ENCODE peak calls at places on chromosomes 6 and 20, in six cellular contexts. F is HL-60, I is H1, W is SK-N-SH, O is GM12878, U is K562. Q is an unnamed sample.

GRCh38 chr6:129621252-129621651 is 88.7 kb downstream of the ARHGAP18 start:
- DNase-seq in F (no peak), W (no peak), U (peak), O (no peak), I (no peak), Q (peak)

GRCh38 chr6:81575446-81575845 is 177.0 kb downstream of the TENT5A start:
- DNase-seq in I (no peak), F (no peak), U (no peak), O (no peak), W (no peak), Q (no peak)

GRCh38 chr6:75673885-75674284 is 72.2 kb downstream of the SENP6 start:
- DNase-seq in O (no peak), U (no peak), W (no peak), F (no peak), I (no peak), Q (peak)

GRCh38 chr20:22728146-22728745 is 143.9 kb upstream of the FOXA2 start:
- DNase-seq in O (no peak), I (no peak), F (no peak), U (no peak), W (no peak), Q (no peak)

GRCh38 chr6:41932378-41932777 is 9.2 kb downstream of the CCND3 start:
- DNase-seq in O (no peak), F (no peak), I (no peak), U (no peak), W (no peak), Q (no peak)

GRCh38 chr6:116651916-116652315 is 16.6 kb downstream of the ZUP1 start:
- DNase-seq in W (no peak), U (no peak), F (no peak), I (no peak), O (no peak), Q (no peak)

GRCh38 chr6:121055572-121056163 is 278.6 kb downstream of the TBC1D32 start:
- DNase-seq in W (peak), U (peak), F (no peak), I (peak), O (peak), Q (peak)

GRCh38 chr20:24109008-24109407 is 120.4 kb upstream of the GGTLC1 start:
- DNase-seq in O (no peak), U (peak), F (no peak), W (no peak), I (no peak), Q (no peak)

GRCh38 chr20:32792316-32792715 is 27.4 kb upstream of the MAPRE1 start:
- DNase-seq in I (no peak), U (no peak), F (peak), O (peak), W (no peak), Q (peak)

GRCh38 chr20:23021541-23021940 is 13.6 kb upstream of the SSTR4 start:
- DNase-seq in W (no peak), U (no peak), I (no peak), F (no peak), O (no peak), Q (no peak)

GRCh38 chr20:58150772-58151171 is 77.7 kb downstream of the ANKRD60 start:
- DNase-seq in F (no peak), I (peak), O (no peak), W (no peak), U (no peak), Q (no peak)

GRCh38 chr20:10667560-10668167 is 6.1 kb downstream of the JAG1 start:
- DNase-seq in U (no peak), F (no peak), W (no peak), O (no peak), I (no peak), Q (no peak)

GRCh38 chr6:87482382-87482781 is 9.6 kb downstream of the SLC35A1 start:
- DNase-seq in O (no peak), W (no peak), F (peak), I (no peak), U (no peak), Q (no peak)

GRCh38 chr6:100573169-100573568 is 108.4 kb upstream of the SIM1 start:
- DNase-seq in W (peak), I (no peak), F (no peak), U (peak), O (no peak), Q (peak)

GRCh38 chr20:40056186-40056585 is 632.9 kb downstream of the MAFB start:
- DNase-seq in U (no peak), F (no peak), W (no peak), O (no peak), I (no peak), Q (no peak)

GRCh38 chr6:118804091-118804490 is 89.9 kb upstream of the ASF1A start:
- DNase-seq in F (no peak), W (no peak), I (no peak), O (no peak), U (no peak), Q (no peak)

GRCh38 chr6:11497881-11498280 is 39.7 kb upstream of the TMEM170B start:
- DNase-seq in O (no peak), F (no peak), U (no peak), I (no peak), W (no peak), Q (no peak)

GRCh38 chr6:119463081-119463626 is 113.6 kb upstream of the MAN1A1 start:
- DNase-seq in O (peak), W (no peak), U (no peak), F (no peak), I (no peak), Q (no peak)

GRCh38 chr20:53921443-53921973 is 148.9 kb downstream of the BCAS1 start:
- DNase-seq in W (no peak), F (no peak), U (no peak), O (no peak), I (no peak), Q (no peak)

GRCh38 chr20:15976047-15976731 is 597.1 kb downstream of the KIF16B start:
- DNase-seq in F (no peak), O (no peak), I (peak), W (no peak), U (no peak), Q (no peak)

GRCh38 chr6:92534109-92534508 is 885.2 kb downstream of the EPHA7 start:
- DNase-seq in O (no peak), U (no peak), F (no peak), I (no peak), W (no peak), Q (no peak)

GRCh38 chr20:2619961-2620595 is 32.4 kb upstream of the NOP56 start:
- DNase-seq in I (no peak), O (no peak), U (no peak), W (no peak), F (no peak), Q (peak)

GRCh38 chr20:32337937-32338661 is 20.0 kb upstream of the ASXL1 start:
- DNase-seq in W (no peak), F (no peak), I (no peak), U (no peak), O (no peak), Q (no peak)

GRCh38 chr6:50541941-50542340 is 171.4 kb upstream of the TFAP2D start:
- DNase-seq in U (no peak), W (no peak), O (no peak), I (no peak), F (no peak), Q (no peak)

GRCh38 chr6:3722211-3722621 is 29.3 kb downstream of the PXDC1 start:
- DNase-seq in W (no peak), U (no peak), I (no peak), F (no peak), O (no peak), Q (no peak)

GRCh38 chr6:112251170-112251945 is 3.0 kb downstream of the LAMA4 start:
- DNase-seq in F (no peak), U (no peak), W (no peak), I (no peak), O (no peak), Q (no peak)

GRCh38 chr6:137740967-137741761 is 125.9 kb upstream of the TNFAIP3 start:
- DNase-seq in O (no peak), W (no peak), I (no peak), U (no peak), F (no peak), Q (no peak)

GRCh38 chr6:73704260-73704659 is 8.3 kb downstream of the CD109 start:
- DNase-seq in O (no peak), W (no peak), I (no peak), U (peak), F (no peak), Q (peak)

GRCh38 chr20:21302645-21303060 is 478 bp upstream of the XRN2 start:
- DNase-seq in W (no peak), F (no peak), I (no peak), O (no peak), U (no peak), Q (no peak)

GRCh38 chr6:6811151-6812002 is 222.9 kb downstream of the LY86 start:
- DNase-seq in F (no peak), W (no peak), O (no peak), I (peak), U (no peak), Q (peak)

GRCh38 chr6:16635291-16635809 is 125.9 kb downstream of the ATXN1 start:
- DNase-seq in U (no peak), O (no peak), W (no peak), I (no peak), F (no peak), Q (peak)

GRCh38 chr20:51259455-51259854 is 236.5 kb upstream of the KCNG1 start:
- DNase-seq in W (no peak), I (no peak), O (no peak), F (no peak), U (no peak), Q (no peak)

GRCh38 chr20:10060223-10060622 is 25.4 kb downstream of the ANKEF1 start:
- DNase-seq in W (peak), U (no peak), I (no peak), F (no peak), O (no peak), Q (no peak)

GRCh38 chr6:31035862-31036497 is 25.7 kb downstream of the MUC22 start:
- DNase-seq in O (no peak), I (no peak), U (no peak), F (no peak), W (no peak), Q (no peak)

DNA sequence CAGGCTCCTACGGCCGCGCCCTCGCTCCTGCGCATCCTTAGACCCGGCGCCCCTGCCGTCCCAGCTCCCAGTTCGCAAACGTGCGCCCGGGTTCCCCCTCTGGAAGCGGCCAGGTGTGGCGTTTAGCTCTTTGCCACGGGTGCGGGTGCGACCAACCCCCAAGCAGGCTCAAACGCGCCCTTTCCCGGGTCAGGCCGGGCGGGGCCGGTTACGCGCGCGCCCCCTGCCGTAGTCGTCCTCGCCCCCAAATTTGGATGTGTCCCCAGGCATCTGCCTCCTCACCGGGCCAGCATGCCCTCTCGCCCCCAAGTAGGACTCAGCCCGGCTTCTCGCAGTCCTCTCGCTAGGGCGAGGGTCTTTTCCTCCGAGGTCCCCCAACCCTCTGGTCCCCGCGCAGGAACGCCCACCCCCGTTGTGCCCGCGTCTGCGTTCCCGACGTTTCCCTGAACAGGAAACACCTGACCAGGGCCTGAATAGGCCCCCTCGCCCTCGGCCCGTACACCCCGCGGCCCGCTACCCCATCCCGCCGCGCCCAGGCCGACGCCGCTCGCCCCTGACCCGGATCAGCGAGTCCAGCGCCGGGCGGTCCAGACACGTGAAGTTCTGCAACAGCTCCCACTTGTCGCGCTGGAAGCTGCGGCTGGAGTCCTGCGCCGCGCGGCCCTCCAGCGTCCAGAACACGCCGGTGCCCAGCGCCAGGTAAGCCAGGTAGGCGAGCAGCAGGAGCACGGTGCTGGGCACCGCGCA is 520 bp downstream of the KCNK17 start:
- DNase-seq in O (no peak), F (no peak), I (no peak), W (peak), U (no peak), Q (no peak)
- TF ChIP-seq GABPA in O (no peak), F (no peak), I (no peak), W (no peak), U (no peak), Q (no peak)

DNA sequence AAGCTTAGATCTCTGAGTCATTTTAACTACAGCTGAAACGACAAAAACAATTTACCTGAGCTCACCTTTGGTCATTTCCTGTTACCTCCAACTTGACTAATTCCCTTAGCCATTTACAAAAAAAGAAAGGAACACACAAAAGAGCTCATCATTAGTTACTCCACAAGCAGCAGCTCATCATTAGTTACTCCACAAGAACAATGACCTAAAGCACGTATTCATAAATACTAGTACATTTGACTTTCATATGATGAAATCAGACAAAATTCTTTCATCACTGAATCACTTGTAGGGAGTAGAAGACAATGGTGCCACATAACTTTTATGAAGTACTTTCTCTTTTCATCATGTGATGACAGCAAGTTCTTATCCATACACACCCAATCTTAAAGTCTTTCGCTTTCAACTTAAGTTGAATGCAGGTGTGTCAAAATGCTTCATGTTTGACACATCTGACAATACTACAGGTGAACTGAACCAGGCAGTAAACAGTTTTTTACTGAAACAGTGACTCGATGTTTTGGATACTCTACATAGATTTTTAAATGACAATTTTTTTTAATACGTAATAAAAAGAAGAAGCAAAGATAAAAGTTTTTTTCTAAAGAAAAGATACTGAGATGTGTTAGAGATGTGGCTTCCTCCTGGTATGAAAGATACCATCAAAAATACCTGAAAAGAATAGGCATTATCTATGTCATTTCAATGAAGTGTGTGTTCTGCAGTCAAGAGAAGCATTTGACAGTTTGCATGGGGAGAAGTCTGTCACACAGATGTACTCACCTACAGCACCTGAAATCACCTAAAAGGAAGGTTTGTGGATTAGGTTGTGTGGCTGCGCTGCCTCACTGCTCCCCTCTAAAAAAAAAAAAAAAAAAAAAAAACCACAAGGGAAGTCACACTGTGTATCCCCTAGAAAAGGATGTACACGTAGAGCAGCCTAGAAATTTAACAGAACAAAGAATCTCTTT is 109.1 kb downstream of the PRDM1 start:
- DNase-seq in I (no peak), W (no peak), O (no peak), F (no peak), U (no peak), Q (no peak)
- TF ChIP-seq GABPA in I (no peak), W (no peak), O (no peak), F (no peak), U (no peak), Q (no peak)

GRCh38 chr6:25365159-25365558 is 86.0 kb downstream of the CARMIL1 start:
- DNase-seq in W (no peak), F (no peak), U (no peak), I (no peak), O (no peak), Q (no peak)

GRCh38 chr6:25363429-25363828 is 84.3 kb downstream of the CARMIL1 start:
- DNase-seq in I (no peak), U (no peak), W (no peak), O (no peak), F (no peak), Q (no peak)

GRCh38 chr6:25359191-25359861 is 80.2 kb downstream of the CARMIL1 start:
- DNase-seq in U (no peak), I (no peak), W (no peak), F (no peak), O (no peak), Q (no peak)

GRCh38 chr6:25359891-25360290 is 80.7 kb downstream of the CARMIL1 start:
- DNase-seq in O (no peak), U (no peak), I (no peak), W (no peak), F (no peak), Q (no peak)

DNA sequence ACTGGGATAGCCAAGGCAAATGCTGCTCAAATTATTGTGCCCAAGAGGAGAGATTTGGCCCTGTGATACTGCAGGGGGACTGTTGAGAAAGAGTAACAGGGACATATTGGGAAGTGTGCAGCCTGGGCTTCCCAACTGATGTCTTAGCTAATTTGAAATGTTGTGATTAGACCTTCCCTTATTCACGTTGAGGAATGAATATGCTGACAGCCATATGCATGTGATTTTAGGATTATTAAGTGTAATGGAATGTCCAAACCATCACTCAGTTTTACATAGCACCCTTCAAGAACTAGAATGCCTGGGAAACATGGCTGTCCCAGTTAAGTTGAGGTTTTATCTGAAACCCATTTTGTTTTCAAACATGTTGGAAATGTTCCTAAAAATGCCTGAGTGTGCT is 81.4 kb downstream of the CARMIL1 start:
- DNase-seq in I (no peak), F (no peak), U (no peak), W (no peak), O (no peak), Q (no peak)
- TF ChIP-seq GABPA in I (no peak), F (no peak), U (no peak), W (no peak), O (no peak), Q (no peak)

GRCh38 chr6:68167604-68168003 is 467.5 kb upstream of the ADGRB3 start:
- DNase-seq in W (no peak), F (no peak), O (no peak), I (no peak), U (no peak), Q (no peak)

GRCh38 chr6:68169922-68170321 is 465.2 kb upstream of the ADGRB3 start:
- DNase-seq in F (no peak), O (no peak), I (no peak), U (no peak), W (no peak), Q (no peak)
- TF ChIP-seq GABPA in F (no peak), O (no peak), I (no peak), U (no peak), W (no peak), Q (no peak)

GRCh38 chr6:108838101-108838717 is 10.0 kb upstream of the ARMC2 start:
- DNase-seq in O (no peak), I (no peak), W (no peak), F (no peak), U (peak), Q (no peak)
- TF ChIP-seq GABPA in O (no peak), I (no peak), W (no peak), F (no peak), U (no peak), Q (no peak)

GRCh38 chr20:17614812-17615644 is 45.2 kb downstream of the DSTN start:
- DNase-seq in W (peak), I (no peak), O (no peak), F (peak), U (no peak), Q (no peak)

GRCh38 chr20:17612975-17613327 is 43.1 kb downstream of the DSTN start:
- DNase-seq in F (no peak), W (peak), U (no peak), O (no peak), I (no peak), Q (no peak)

GRCh38 chr20:17612287-17612974 is 42.6 kb downstream of the DSTN start:
- DNase-seq in U (no peak), F (no peak), O (no peak), W (peak), I (no peak), Q (peak)

GRCh38 chr20:17614176-17614811 is 44.4 kb downstream of the DSTN start:
- DNase-seq in U (no peak), W (peak), F (no peak), O (no peak), I (no peak), Q (no peak)

GRCh38 chr20:17613328-17614175 is 43.7 kb downstream of the DSTN start:
- DNase-seq in U (no peak), F (no peak), I (no peak), W (peak), O (no peak), Q (no peak)
- TF ChIP-seq GABPA in U (no peak), F (no peak), I (no peak), W (no peak), O (no peak), Q (no peak)

Q was measured in HepG2.